ENCODE peak calls at places on chromosome 1, in seven cellular contexts. One of them, this sample, is unnamed.

GRCh38 chr1:117121589-117122296 is at the start of gene TRIM45:
- DNase-seq in HCEC 1CT: peak
- DNase-seq in cerebellar cortex: peak
- DNase-seq in mesothelial cell of epicardium: peak
- DNase-seq in DMS 273 treated with DMSO at 0.1 percent for 48 hours: peak
- DNase-seq in effector memory CD8-positive, alpha-beta T cell: peak
- DNase-seq in SW480: peak
- DNase-seq in this sample: peak

GRCh38 chr1:182149411-182149965 is 88.0 kb upstream of the ZNF648 start:
- DNase-seq in HCEC 1CT: peak
- DNase-seq in cerebellar cortex: no peak
- DNase-seq in mesothelial cell of epicardium: no peak
- DNase-seq in DMS 273 treated with DMSO at 0.1 percent for 48 hours: no peak
- DNase-seq in effector memory CD8-positive, alpha-beta T cell: no peak
- DNase-seq in SW480: no peak
- DNase-seq in this sample: no peak

GRCh38 chr1:53348491-53349368 is 20.9 kb upstream of the LRP8 start:
- DNase-seq in HCEC 1CT: no peak
- DNase-seq in cerebellar cortex: no peak
- DNase-seq in mesothelial cell of epicardium: peak
- DNase-seq in DMS 273 treated with DMSO at 0.1 percent for 48 hours: no peak
- DNase-seq in effector memory CD8-positive, alpha-beta T cell: no peak
- DNase-seq in SW480: no peak
- DNase-seq in this sample: no peak

GRCh38 chr1:67646145-67647035 is 38.6 kb upstream of the GADD45A start:
- DNase-seq in HCEC 1CT: no peak
- DNase-seq in cerebellar cortex: peak
- DNase-seq in mesothelial cell of epicardium: no peak
- DNase-seq in DMS 273 treated with DMSO at 0.1 percent for 48 hours: peak
- DNase-seq in effector memory CD8-positive, alpha-beta T cell: no peak
- DNase-seq in SW480: no peak
- DNase-seq in this sample: peak

GRCh38 chr1:3543076-3544049 is 67.9 kb downstream of the MEGF6 start:
- DNase-seq in HCEC 1CT: peak
- DNase-seq in cerebellar cortex: no peak
- DNase-seq in mesothelial cell of epicardium: no peak
- DNase-seq in DMS 273 treated with DMSO at 0.1 percent for 48 hours: no peak
- DNase-seq in effector memory CD8-positive, alpha-beta T cell: no peak
- DNase-seq in SW480: peak
- DNase-seq in this sample: no peak

GRCh38 chr1:154846921-154847442 is 23.1 kb downstream of the KCNN3 start:
- DNase-seq in HCEC 1CT: no peak
- DNase-seq in cerebellar cortex: no peak
- DNase-seq in mesothelial cell of epicardium: no peak
- DNase-seq in DMS 273 treated with DMSO at 0.1 percent for 48 hours: no peak
- DNase-seq in effector memory CD8-positive, alpha-beta T cell: no peak
- DNase-seq in SW480: no peak
- DNase-seq in this sample: no peak

GRCh38 chr1:27569088-27569459 is 34.9 kb downstream of the AHDC1 start:
- DNase-seq in HCEC 1CT: no peak
- DNase-seq in cerebellar cortex: peak
- DNase-seq in mesothelial cell of epicardium: no peak
- DNase-seq in DMS 273 treated with DMSO at 0.1 percent for 48 hours: no peak
- DNase-seq in effector memory CD8-positive, alpha-beta T cell: no peak
- DNase-seq in SW480: peak
- DNase-seq in this sample: no peak

GRCh38 chr1:201859424-201859823 is 29.3 kb upstream of the SHISA4 start:
- DNase-seq in HCEC 1CT: no peak
- DNase-seq in cerebellar cortex: no peak
- DNase-seq in mesothelial cell of epicardium: no peak
- DNase-seq in DMS 273 treated with DMSO at 0.1 percent for 48 hours: no peak
- DNase-seq in effector memory CD8-positive, alpha-beta T cell: no peak
- DNase-seq in SW480: no peak
- DNase-seq in this sample: no peak

GRCh38 chr1:112358061-112358770 is 37.8 kb upstream of the CTTNBP2NL start:
- DNase-seq in HCEC 1CT: peak
- DNase-seq in cerebellar cortex: no peak
- DNase-seq in mesothelial cell of epicardium: no peak
- DNase-seq in DMS 273 treated with DMSO at 0.1 percent for 48 hours: no peak
- DNase-seq in effector memory CD8-positive, alpha-beta T cell: no peak
- DNase-seq in SW480: no peak
- DNase-seq in this sample: no peak

GRCh38 chr1:159877695-159878444 is 15.4 kb upstream of the VSIG8 start:
- DNase-seq in HCEC 1CT: no peak
- DNase-seq in cerebellar cortex: no peak
- DNase-seq in mesothelial cell of epicardium: no peak
- DNase-seq in DMS 273 treated with DMSO at 0.1 percent for 48 hours: peak
- DNase-seq in effector memory CD8-positive, alpha-beta T cell: no peak
- DNase-seq in SW480: no peak
- DNase-seq in this sample: peak

GRCh38 chr1:33515112-33515511 is 42.7 kb downstream of the ZSCAN20 start:
- DNase-seq in HCEC 1CT: no peak
- DNase-seq in cerebellar cortex: peak
- DNase-seq in mesothelial cell of epicardium: no peak
- DNase-seq in DMS 273 treated with DMSO at 0.1 percent for 48 hours: no peak
- DNase-seq in effector memory CD8-positive, alpha-beta T cell: no peak
- DNase-seq in SW480: no peak
- DNase-seq in this sample: peak

This sample was measured in G401.